ENCODE peak calls at places on chromosomes 3 and 15, in four cellular contexts. One of them, this sample, is unnamed.

GRCh38 chr3:14418670-14419250 is 16.4 kb downstream of the SLC6A6 start:
- DNase-seq in effector memory CD8-positive, alpha-beta T cell: no peak
- DNase-seq in activated T-helper 1 cell treated with anti-CD3 and anti-CD28 coated beads, Interleukin-2, amount 50 U/mL, for 16 hours: no peak
- DNase-seq in stimulated activated CD4-positive, alpha-beta T cell treated with anti-CD3 and anti-CD28 coated beads, TNF-alpha, amount 100 ng/mL, for 4 hours: no peak
- DNase-seq in this sample: no peak

GRCh38 chr3:105232536-105232935 is 134.2 kb upstream of the ALCAM start:
- DNase-seq in effector memory CD8-positive, alpha-beta T cell: no peak
- DNase-seq in activated T-helper 1 cell treated with anti-CD3 and anti-CD28 coated beads, Interleukin-2, amount 50 U/mL, for 16 hours: no peak
- DNase-seq in stimulated activated CD4-positive, alpha-beta T cell treated with anti-CD3 and anti-CD28 coated beads, TNF-alpha, amount 100 ng/mL, for 4 hours: no peak
- DNase-seq in this sample: no peak

GRCh38 chr3:12964713-12965612 is 108.3 kb downstream of the IQSEC1 start:
- DNase-seq in effector memory CD8-positive, alpha-beta T cell: no peak
- DNase-seq in activated T-helper 1 cell treated with anti-CD3 and anti-CD28 coated beads, Interleukin-2, amount 50 U/mL, for 16 hours: no peak
- DNase-seq in stimulated activated CD4-positive, alpha-beta T cell treated with anti-CD3 and anti-CD28 coated beads, TNF-alpha, amount 100 ng/mL, for 4 hours: no peak
- DNase-seq in this sample: no peak

GRCh38 chr3:162014284-162014683 is 517.7 kb downstream of the OTOL1 start:
- DNase-seq in effector memory CD8-positive, alpha-beta T cell: no peak
- DNase-seq in activated T-helper 1 cell treated with anti-CD3 and anti-CD28 coated beads, Interleukin-2, amount 50 U/mL, for 16 hours: no peak
- DNase-seq in stimulated activated CD4-positive, alpha-beta T cell treated with anti-CD3 and anti-CD28 coated beads, TNF-alpha, amount 100 ng/mL, for 4 hours: no peak
- DNase-seq in this sample: no peak

GRCh38 chr3:62718515-62719320 is 156.5 kb downstream of the CADPS start:
- DNase-seq in effector memory CD8-positive, alpha-beta T cell: no peak
- DNase-seq in activated T-helper 1 cell treated with anti-CD3 and anti-CD28 coated beads, Interleukin-2, amount 50 U/mL, for 16 hours: no peak
- DNase-seq in stimulated activated CD4-positive, alpha-beta T cell treated with anti-CD3 and anti-CD28 coated beads, TNF-alpha, amount 100 ng/mL, for 4 hours: no peak
- DNase-seq in this sample: no peak

GRCh38 chr15:101059381-101060341 is 140.5 kb downstream of the LRRK1 start:
- DNase-seq in effector memory CD8-positive, alpha-beta T cell: no peak
- DNase-seq in activated T-helper 1 cell treated with anti-CD3 and anti-CD28 coated beads, Interleukin-2, amount 50 U/mL, for 16 hours: no peak
- DNase-seq in stimulated activated CD4-positive, alpha-beta T cell treated with anti-CD3 and anti-CD28 coated beads, TNF-alpha, amount 100 ng/mL, for 4 hours: no peak
- DNase-seq in this sample: no peak

GRCh38 chr3:31777092-31777491 is 204.0 kb downstream of the OSBPL10 start:
- DNase-seq in effector memory CD8-positive, alpha-beta T cell: no peak
- DNase-seq in activated T-helper 1 cell treated with anti-CD3 and anti-CD28 coated beads, Interleukin-2, amount 50 U/mL, for 16 hours: no peak
- DNase-seq in stimulated activated CD4-positive, alpha-beta T cell treated with anti-CD3 and anti-CD28 coated beads, TNF-alpha, amount 100 ng/mL, for 4 hours: no peak
- DNase-seq in this sample: no peak

GRCh38 chr3:120622870-120623718 is 27.0 kb downstream of the NDUFB4 start:
- DNase-seq in effector memory CD8-positive, alpha-beta T cell: no peak
- DNase-seq in activated T-helper 1 cell treated with anti-CD3 and anti-CD28 coated beads, Interleukin-2, amount 50 U/mL, for 16 hours: no peak
- DNase-seq in stimulated activated CD4-positive, alpha-beta T cell treated with anti-CD3 and anti-CD28 coated beads, TNF-alpha, amount 100 ng/mL, for 4 hours: no peak
- DNase-seq in this sample: no peak

GRCh38 chr15:76837474-76837873 is 67.7 kb downstream of the SCAPER start:
- DNase-seq in effector memory CD8-positive, alpha-beta T cell: no peak
- DNase-seq in activated T-helper 1 cell treated with anti-CD3 and anti-CD28 coated beads, Interleukin-2, amount 50 U/mL, for 16 hours: no peak
- DNase-seq in stimulated activated CD4-positive, alpha-beta T cell treated with anti-CD3 and anti-CD28 coated beads, TNF-alpha, amount 100 ng/mL, for 4 hours: no peak
- DNase-seq in this sample: no peak

GRCh38 chr3:44439499-44440295 is 37.8 kb downstream of the ZNF445 start:
- DNase-seq in effector memory CD8-positive, alpha-beta T cell: peak
- DNase-seq in activated T-helper 1 cell treated with anti-CD3 and anti-CD28 coated beads, Interleukin-2, amount 50 U/mL, for 16 hours: peak
- DNase-seq in stimulated activated CD4-positive, alpha-beta T cell treated with anti-CD3 and anti-CD28 coated beads, TNF-alpha, amount 100 ng/mL, for 4 hours: peak
- DNase-seq in this sample: no peak

GRCh38 chr3:79491029-79491634 is 276.7 kb downstream of the ROBO1 start:
- DNase-seq in effector memory CD8-positive, alpha-beta T cell: no peak
- DNase-seq in activated T-helper 1 cell treated with anti-CD3 and anti-CD28 coated beads, Interleukin-2, amount 50 U/mL, for 16 hours: no peak
- DNase-seq in stimulated activated CD4-positive, alpha-beta T cell treated with anti-CD3 and anti-CD28 coated beads, TNF-alpha, amount 100 ng/mL, for 4 hours: no peak
- DNase-seq in this sample: no peak

GRCh38 chr15:94300612-94301011 is 69.3 kb downstream of the MCTP2 start:
- DNase-seq in effector memory CD8-positive, alpha-beta T cell: no peak
- DNase-seq in activated T-helper 1 cell treated with anti-CD3 and anti-CD28 coated beads, Interleukin-2, amount 50 U/mL, for 16 hours: no peak
- DNase-seq in stimulated activated CD4-positive, alpha-beta T cell treated with anti-CD3 and anti-CD28 coated beads, TNF-alpha, amount 100 ng/mL, for 4 hours: no peak
- DNase-seq in this sample: no peak

GRCh38 chr3:148646126-148646660 is 51.5 kb upstream of the AGTR1 start:
- DNase-seq in effector memory CD8-positive, alpha-beta T cell: no peak
- DNase-seq in activated T-helper 1 cell treated with anti-CD3 and anti-CD28 coated beads, Interleukin-2, amount 50 U/mL, for 16 hours: no peak
- DNase-seq in stimulated activated CD4-positive, alpha-beta T cell treated with anti-CD3 and anti-CD28 coated beads, TNF-alpha, amount 100 ng/mL, for 4 hours: no peak
- DNase-seq in this sample: no peak

GRCh38 chr15:43270113-43270665 is 3.5 kb upstream of the TGM5 start:
- DNase-seq in effector memory CD8-positive, alpha-beta T cell: no peak
- DNase-seq in activated T-helper 1 cell treated with anti-CD3 and anti-CD28 coated beads, Interleukin-2, amount 50 U/mL, for 16 hours: no peak
- DNase-seq in stimulated activated CD4-positive, alpha-beta T cell treated with anti-CD3 and anti-CD28 coated beads, TNF-alpha, amount 100 ng/mL, for 4 hours: no peak
- DNase-seq in this sample: no peak

GRCh38 chr3:152270944-152271343 is 2.2 kb downstream of the MBNL1 start:
- DNase-seq in effector memory CD8-positive, alpha-beta T cell: no peak
- DNase-seq in activated T-helper 1 cell treated with anti-CD3 and anti-CD28 coated beads, Interleukin-2, amount 50 U/mL, for 16 hours: no peak
- DNase-seq in stimulated activated CD4-positive, alpha-beta T cell treated with anti-CD3 and anti-CD28 coated beads, TNF-alpha, amount 100 ng/mL, for 4 hours: no peak
- DNase-seq in this sample: no peak

GRCh38 chr15:74589826-74590225 is 25.8 kb upstream of the CLK3 start:
- DNase-seq in effector memory CD8-positive, alpha-beta T cell: no peak
- DNase-seq in activated T-helper 1 cell treated with anti-CD3 and anti-CD28 coated beads, Interleukin-2, amount 50 U/mL, for 16 hours: no peak
- DNase-seq in stimulated activated CD4-positive, alpha-beta T cell treated with anti-CD3 and anti-CD28 coated beads, TNF-alpha, amount 100 ng/mL, for 4 hours: no peak
- DNase-seq in this sample: no peak

GRCh38 chr3:10555263-10555662 is 49.9 kb upstream of the ATP2B2 start:
- DNase-seq in effector memory CD8-positive, alpha-beta T cell: no peak
- DNase-seq in activated T-helper 1 cell treated with anti-CD3 and anti-CD28 coated beads, Interleukin-2, amount 50 U/mL, for 16 hours: no peak
- DNase-seq in stimulated activated CD4-positive, alpha-beta T cell treated with anti-CD3 and anti-CD28 coated beads, TNF-alpha, amount 100 ng/mL, for 4 hours: no peak
- DNase-seq in this sample: no peak

GRCh38 chr3:144524531-144524930 is 552.9 kb downstream of the DIPK2A start:
- DNase-seq in effector memory CD8-positive, alpha-beta T cell: no peak
- DNase-seq in activated T-helper 1 cell treated with anti-CD3 and anti-CD28 coated beads, Interleukin-2, amount 50 U/mL, for 16 hours: no peak
- DNase-seq in stimulated activated CD4-positive, alpha-beta T cell treated with anti-CD3 and anti-CD28 coated beads, TNF-alpha, amount 100 ng/mL, for 4 hours: no peak
- DNase-seq in this sample: no peak

GRCh38 chr3:4060064-4060463 is 243.1 kb upstream of the SETMAR start:
- DNase-seq in effector memory CD8-positive, alpha-beta T cell: no peak
- DNase-seq in activated T-helper 1 cell treated with anti-CD3 and anti-CD28 coated beads, Interleukin-2, amount 50 U/mL, for 16 hours: no peak
- DNase-seq in stimulated activated CD4-positive, alpha-beta T cell treated with anti-CD3 and anti-CD28 coated beads, TNF-alpha, amount 100 ng/mL, for 4 hours: no peak
- DNase-seq in this sample: no peak

GRCh38 chr15:76667943-76668715 is 237.0 kb downstream of the SCAPER start:
- DNase-seq in effector memory CD8-positive, alpha-beta T cell: no peak
- DNase-seq in activated T-helper 1 cell treated with anti-CD3 and anti-CD28 coated beads, Interleukin-2, amount 50 U/mL, for 16 hours: no peak
- DNase-seq in stimulated activated CD4-positive, alpha-beta T cell treated with anti-CD3 and anti-CD28 coated beads, TNF-alpha, amount 100 ng/mL, for 4 hours: no peak
- DNase-seq in this sample: no peak

GRCh38 chr3:33134026-33134625 is 20.3 kb downstream of the CRTAP start:
- DNase-seq in effector memory CD8-positive, alpha-beta T cell: no peak
- DNase-seq in activated T-helper 1 cell treated with anti-CD3 and anti-CD28 coated beads, Interleukin-2, amount 50 U/mL, for 16 hours: no peak
- DNase-seq in stimulated activated CD4-positive, alpha-beta T cell treated with anti-CD3 and anti-CD28 coated beads, TNF-alpha, amount 100 ng/mL, for 4 hours: no peak
- DNase-seq in this sample: no peak

GRCh38 chr3:195744437-195744836 is 23.7 kb downstream of the MUC20 start:
- DNase-seq in effector memory CD8-positive, alpha-beta T cell: no peak
- DNase-seq in activated T-helper 1 cell treated with anti-CD3 and anti-CD28 coated beads, Interleukin-2, amount 50 U/mL, for 16 hours: no peak
- DNase-seq in stimulated activated CD4-positive, alpha-beta T cell treated with anti-CD3 and anti-CD28 coated beads, TNF-alpha, amount 100 ng/mL, for 4 hours: no peak
- DNase-seq in this sample: no peak

GRCh38 chr3:197038604-197039003 is 9.0 kb upstream of the MELTF start:
- DNase-seq in effector memory CD8-positive, alpha-beta T cell: no peak
- DNase-seq in activated T-helper 1 cell treated with anti-CD3 and anti-CD28 coated beads, Interleukin-2, amount 50 U/mL, for 16 hours: no peak
- DNase-seq in stimulated activated CD4-positive, alpha-beta T cell treated with anti-CD3 and anti-CD28 coated beads, TNF-alpha, amount 100 ng/mL, for 4 hours: no peak
- DNase-seq in this sample: no peak

GRCh38 chr15:25710184-25710583 is 152.9 kb downstream of the ATP10A start:
- DNase-seq in effector memory CD8-positive, alpha-beta T cell: peak
- DNase-seq in activated T-helper 1 cell treated with anti-CD3 and anti-CD28 coated beads, Interleukin-2, amount 50 U/mL, for 16 hours: peak
- DNase-seq in stimulated activated CD4-positive, alpha-beta T cell treated with anti-CD3 and anti-CD28 coated beads, TNF-alpha, amount 100 ng/mL, for 4 hours: no peak
- DNase-seq in this sample: no peak

GRCh38 chr3:13457593-13457992 is 22.5 kb upstream of the HDAC11 start:
- DNase-seq in effector memory CD8-positive, alpha-beta T cell: no peak
- DNase-seq in activated T-helper 1 cell treated with anti-CD3 and anti-CD28 coated beads, Interleukin-2, amount 50 U/mL, for 16 hours: no peak
- DNase-seq in stimulated activated CD4-positive, alpha-beta T cell treated with anti-CD3 and anti-CD28 coated beads, TNF-alpha, amount 100 ng/mL, for 4 hours: no peak
- DNase-seq in this sample: no peak

This sample was measured in activated gamma-delta T cell.